ENCODE peak calls at places on chromosomes 5 and 9, in six cellular contexts. One of them, this sample, is unnamed.

GRCh38 chr5:14598225-14598624 is 16.6 kb downstream of the OTULINL start:
- ATAC-seq in CD4-positive, CD25-positive, alpha-beta regulatory T cell: no peak
- ATAC-seq in esophagus mucosa: no peak
- ATAC-seq in activated naive CD4-positive, alpha-beta T cell treated with anti-CD3 and anti-CD28 coated beads, Interleukin-2, amount 50 U/mL, for 72 hours: no peak
- ATAC-seq in left lung: no peak
- ATAC-seq in activated CD8-positive, alpha-beta T cell treated with anti-CD3 and anti-CD28 coated beads, Interleukin-2, amount 10 ng/mL, durations not matched to agents 7 days and 5 days: no peak
- ATAC-seq in this sample: no peak

GRCh38 chr9:36101916-36102741 is 34.4 kb upstream of the GLIPR2 start:
- ATAC-seq in CD4-positive, CD25-positive, alpha-beta regulatory T cell: no peak
- ATAC-seq in esophagus mucosa: peak
- ATAC-seq in activated naive CD4-positive, alpha-beta T cell treated with anti-CD3 and anti-CD28 coated beads, Interleukin-2, amount 50 U/mL, for 72 hours: no peak
- ATAC-seq in left lung: peak
- ATAC-seq in activated CD8-positive, alpha-beta T cell treated with anti-CD3 and anti-CD28 coated beads, Interleukin-2, amount 10 ng/mL, durations not matched to agents 7 days and 5 days: no peak
- ATAC-seq in this sample: no peak

GRCh38 chr5:98906756-98907355 is 22.0 kb downstream of the CHD1 start:
- ATAC-seq in CD4-positive, CD25-positive, alpha-beta regulatory T cell: no peak
- ATAC-seq in esophagus mucosa: no peak
- ATAC-seq in activated naive CD4-positive, alpha-beta T cell treated with anti-CD3 and anti-CD28 coated beads, Interleukin-2, amount 50 U/mL, for 72 hours: peak
- ATAC-seq in left lung: no peak
- ATAC-seq in activated CD8-positive, alpha-beta T cell treated with anti-CD3 and anti-CD28 coated beads, Interleukin-2, amount 10 ng/mL, durations not matched to agents 7 days and 5 days: no peak
- ATAC-seq in this sample: peak

GRCh38 chr9:83476513-83476912 is 61.7 kb downstream of the FRMD3 start:
- ATAC-seq in CD4-positive, CD25-positive, alpha-beta regulatory T cell: no peak
- ATAC-seq in esophagus mucosa: no peak
- ATAC-seq in activated naive CD4-positive, alpha-beta T cell treated with anti-CD3 and anti-CD28 coated beads, Interleukin-2, amount 50 U/mL, for 72 hours: no peak
- ATAC-seq in left lung: no peak
- ATAC-seq in activated CD8-positive, alpha-beta T cell treated with anti-CD3 and anti-CD28 coated beads, Interleukin-2, amount 10 ng/mL, durations not matched to agents 7 days and 5 days: no peak
- ATAC-seq in this sample: no peak

GRCh38 chr9:133301253-133302230 is 26.5 kb upstream of the ABO start:
- ATAC-seq in CD4-positive, CD25-positive, alpha-beta regulatory T cell: no peak
- ATAC-seq in esophagus mucosa: no peak
- ATAC-seq in activated naive CD4-positive, alpha-beta T cell treated with anti-CD3 and anti-CD28 coated beads, Interleukin-2, amount 50 U/mL, for 72 hours: no peak
- ATAC-seq in left lung: no peak
- ATAC-seq in activated CD8-positive, alpha-beta T cell treated with anti-CD3 and anti-CD28 coated beads, Interleukin-2, amount 10 ng/mL, durations not matched to agents 7 days and 5 days: no peak
- ATAC-seq in this sample: no peak

GRCh38 chr5:149639718-149640117 is 58.4 kb downstream of the ARHGEF37 start:
- ATAC-seq in CD4-positive, CD25-positive, alpha-beta regulatory T cell: no peak
- ATAC-seq in esophagus mucosa: no peak
- ATAC-seq in activated naive CD4-positive, alpha-beta T cell treated with anti-CD3 and anti-CD28 coated beads, Interleukin-2, amount 50 U/mL, for 72 hours: no peak
- ATAC-seq in left lung: no peak
- ATAC-seq in activated CD8-positive, alpha-beta T cell treated with anti-CD3 and anti-CD28 coated beads, Interleukin-2, amount 10 ng/mL, durations not matched to agents 7 days and 5 days: no peak
- ATAC-seq in this sample: no peak

GRCh38 chr9:79639354-79639753 is 67.6 kb downstream of the TLE4 start:
- ATAC-seq in CD4-positive, CD25-positive, alpha-beta regulatory T cell: no peak
- ATAC-seq in esophagus mucosa: peak
- ATAC-seq in activated naive CD4-positive, alpha-beta T cell treated with anti-CD3 and anti-CD28 coated beads, Interleukin-2, amount 50 U/mL, for 72 hours: no peak
- ATAC-seq in left lung: no peak
- ATAC-seq in activated CD8-positive, alpha-beta T cell treated with anti-CD3 and anti-CD28 coated beads, Interleukin-2, amount 10 ng/mL, durations not matched to agents 7 days and 5 days: no peak
- ATAC-seq in this sample: peak

GRCh38 chr5:130908186-130908585 is 256.9 kb downstream of the HINT1 start:
- ATAC-seq in CD4-positive, CD25-positive, alpha-beta regulatory T cell: no peak
- ATAC-seq in esophagus mucosa: no peak
- ATAC-seq in activated naive CD4-positive, alpha-beta T cell treated with anti-CD3 and anti-CD28 coated beads, Interleukin-2, amount 50 U/mL, for 72 hours: no peak
- ATAC-seq in left lung: no peak
- ATAC-seq in activated CD8-positive, alpha-beta T cell treated with anti-CD3 and anti-CD28 coated beads, Interleukin-2, amount 10 ng/mL, durations not matched to agents 7 days and 5 days: no peak
- ATAC-seq in this sample: no peak

GRCh38 chr5:94361832-94362754 is 256.3 kb downstream of the KIAA0825 start:
- ATAC-seq in CD4-positive, CD25-positive, alpha-beta regulatory T cell: no peak
- ATAC-seq in esophagus mucosa: peak
- ATAC-seq in activated naive CD4-positive, alpha-beta T cell treated with anti-CD3 and anti-CD28 coated beads, Interleukin-2, amount 50 U/mL, for 72 hours: no peak
- ATAC-seq in left lung: no peak
- ATAC-seq in activated CD8-positive, alpha-beta T cell treated with anti-CD3 and anti-CD28 coated beads, Interleukin-2, amount 10 ng/mL, durations not matched to agents 7 days and 5 days: no peak
- ATAC-seq in this sample: no peak

GRCh38 chr5:124373843-124374242 is 372.6 kb downstream of the ZNF608 start:
- ATAC-seq in CD4-positive, CD25-positive, alpha-beta regulatory T cell: no peak
- ATAC-seq in esophagus mucosa: no peak
- ATAC-seq in activated naive CD4-positive, alpha-beta T cell treated with anti-CD3 and anti-CD28 coated beads, Interleukin-2, amount 50 U/mL, for 72 hours: no peak
- ATAC-seq in left lung: no peak
- ATAC-seq in activated CD8-positive, alpha-beta T cell treated with anti-CD3 and anti-CD28 coated beads, Interleukin-2, amount 10 ng/mL, durations not matched to agents 7 days and 5 days: no peak
- ATAC-seq in this sample: no peak

GRCh38 chr9:123365287-123365880 is 9.4 kb downstream of the CRB2 start:
- ATAC-seq in CD4-positive, CD25-positive, alpha-beta regulatory T cell: no peak
- ATAC-seq in esophagus mucosa: no peak
- ATAC-seq in activated naive CD4-positive, alpha-beta T cell treated with anti-CD3 and anti-CD28 coated beads, Interleukin-2, amount 50 U/mL, for 72 hours: peak
- ATAC-seq in left lung: no peak
- ATAC-seq in activated CD8-positive, alpha-beta T cell treated with anti-CD3 and anti-CD28 coated beads, Interleukin-2, amount 10 ng/mL, durations not matched to agents 7 days and 5 days: no peak
- ATAC-seq in this sample: no peak

GRCh38 chr5:54148062-54148461 is 162.3 kb downstream of the ARL15 start:
- ATAC-seq in CD4-positive, CD25-positive, alpha-beta regulatory T cell: no peak
- ATAC-seq in esophagus mucosa: no peak
- ATAC-seq in activated naive CD4-positive, alpha-beta T cell treated with anti-CD3 and anti-CD28 coated beads, Interleukin-2, amount 50 U/mL, for 72 hours: no peak
- ATAC-seq in left lung: no peak
- ATAC-seq in activated CD8-positive, alpha-beta T cell treated with anti-CD3 and anti-CD28 coated beads, Interleukin-2, amount 10 ng/mL, durations not matched to agents 7 days and 5 days: no peak
- ATAC-seq in this sample: no peak

GRCh38 chr5:169538935-169539334 is 44.6 kb upstream of the SPDL1 start:
- ATAC-seq in CD4-positive, CD25-positive, alpha-beta regulatory T cell: no peak
- ATAC-seq in esophagus mucosa: no peak
- ATAC-seq in activated naive CD4-positive, alpha-beta T cell treated with anti-CD3 and anti-CD28 coated beads, Interleukin-2, amount 50 U/mL, for 72 hours: no peak
- ATAC-seq in left lung: no peak
- ATAC-seq in activated CD8-positive, alpha-beta T cell treated with anti-CD3 and anti-CD28 coated beads, Interleukin-2, amount 10 ng/mL, durations not matched to agents 7 days and 5 days: no peak
- ATAC-seq in this sample: no peak

GRCh38 chr9:107313555-107314096 is 30.5 kb downstream of the RAD23B start:
- ATAC-seq in CD4-positive, CD25-positive, alpha-beta regulatory T cell: no peak
- ATAC-seq in esophagus mucosa: no peak
- ATAC-seq in activated naive CD4-positive, alpha-beta T cell treated with anti-CD3 and anti-CD28 coated beads, Interleukin-2, amount 50 U/mL, for 72 hours: peak
- ATAC-seq in left lung: no peak
- ATAC-seq in activated CD8-positive, alpha-beta T cell treated with anti-CD3 and anti-CD28 coated beads, Interleukin-2, amount 10 ng/mL, durations not matched to agents 7 days and 5 days: no peak
- ATAC-seq in this sample: peak

GRCh38 chr9:91411096-91411771 is 12.4 kb downstream of the NFIL3 start:
- ATAC-seq in CD4-positive, CD25-positive, alpha-beta regulatory T cell: no peak
- ATAC-seq in esophagus mucosa: peak
- ATAC-seq in activated naive CD4-positive, alpha-beta T cell treated with anti-CD3 and anti-CD28 coated beads, Interleukin-2, amount 50 U/mL, for 72 hours: no peak
- ATAC-seq in left lung: peak
- ATAC-seq in activated CD8-positive, alpha-beta T cell treated with anti-CD3 and anti-CD28 coated beads, Interleukin-2, amount 10 ng/mL, durations not matched to agents 7 days and 5 days: no peak
- ATAC-seq in this sample: no peak

GRCh38 chr5:118818604-118819003 is 169.7 kb downstream of the DTWD2 start:
- ATAC-seq in CD4-positive, CD25-positive, alpha-beta regulatory T cell: no peak
- ATAC-seq in esophagus mucosa: no peak
- ATAC-seq in activated naive CD4-positive, alpha-beta T cell treated with anti-CD3 and anti-CD28 coated beads, Interleukin-2, amount 50 U/mL, for 72 hours: no peak
- ATAC-seq in left lung: no peak
- ATAC-seq in activated CD8-positive, alpha-beta T cell treated with anti-CD3 and anti-CD28 coated beads, Interleukin-2, amount 10 ng/mL, durations not matched to agents 7 days and 5 days: no peak
- ATAC-seq in this sample: no peak

GRCh38 chr5:172643392-172643871 is 2.4 kb downstream of the NEURL1B start:
- ATAC-seq in CD4-positive, CD25-positive, alpha-beta regulatory T cell: no peak
- ATAC-seq in esophagus mucosa: no peak
- ATAC-seq in activated naive CD4-positive, alpha-beta T cell treated with anti-CD3 and anti-CD28 coated beads, Interleukin-2, amount 50 U/mL, for 72 hours: no peak
- ATAC-seq in left lung: no peak
- ATAC-seq in activated CD8-positive, alpha-beta T cell treated with anti-CD3 and anti-CD28 coated beads, Interleukin-2, amount 10 ng/mL, durations not matched to agents 7 days and 5 days: no peak
- ATAC-seq in this sample: no peak

GRCh38 chr5:124949862-124950261 is 203.4 kb upstream of the ZNF608 start:
- ATAC-seq in CD4-positive, CD25-positive, alpha-beta regulatory T cell: no peak
- ATAC-seq in esophagus mucosa: no peak
- ATAC-seq in activated naive CD4-positive, alpha-beta T cell treated with anti-CD3 and anti-CD28 coated beads, Interleukin-2, amount 50 U/mL, for 72 hours: no peak
- ATAC-seq in left lung: no peak
- ATAC-seq in activated CD8-positive, alpha-beta T cell treated with anti-CD3 and anti-CD28 coated beads, Interleukin-2, amount 10 ng/mL, durations not matched to agents 7 days and 5 days: no peak
- ATAC-seq in this sample: no peak

GRCh38 chr9:33130501-33130900 is 36.6 kb downstream of the B4GALT1 start:
- ATAC-seq in CD4-positive, CD25-positive, alpha-beta regulatory T cell: no peak
- ATAC-seq in esophagus mucosa: peak
- ATAC-seq in activated naive CD4-positive, alpha-beta T cell treated with anti-CD3 and anti-CD28 coated beads, Interleukin-2, amount 50 U/mL, for 72 hours: peak
- ATAC-seq in left lung: peak
- ATAC-seq in activated CD8-positive, alpha-beta T cell treated with anti-CD3 and anti-CD28 coated beads, Interleukin-2, amount 10 ng/mL, durations not matched to agents 7 days and 5 days: peak
- ATAC-seq in this sample: peak

GRCh38 chr5:95124101-95124500 is 160.8 kb downstream of the MCTP1 start:
- ATAC-seq in CD4-positive, CD25-positive, alpha-beta regulatory T cell: no peak
- ATAC-seq in esophagus mucosa: no peak
- ATAC-seq in activated naive CD4-positive, alpha-beta T cell treated with anti-CD3 and anti-CD28 coated beads, Interleukin-2, amount 50 U/mL, for 72 hours: no peak
- ATAC-seq in left lung: no peak
- ATAC-seq in activated CD8-positive, alpha-beta T cell treated with anti-CD3 and anti-CD28 coated beads, Interleukin-2, amount 10 ng/mL, durations not matched to agents 7 days and 5 days: no peak
- ATAC-seq in this sample: no peak

GRCh38 chr9:128321879-128322341 is 337 bp downstream of the TRUB2 start:
- ATAC-seq in CD4-positive, CD25-positive, alpha-beta regulatory T cell: no peak
- ATAC-seq in esophagus mucosa: no peak
- ATAC-seq in activated naive CD4-positive, alpha-beta T cell treated with anti-CD3 and anti-CD28 coated beads, Interleukin-2, amount 50 U/mL, for 72 hours: peak
- ATAC-seq in left lung: peak
- ATAC-seq in activated CD8-positive, alpha-beta T cell treated with anti-CD3 and anti-CD28 coated beads, Interleukin-2, amount 10 ng/mL, durations not matched to agents 7 days and 5 days: peak
- ATAC-seq in this sample: peak

GRCh38 chr5:90983148-90983547 is 400.0 kb downstream of the ARRDC3 start:
- ATAC-seq in CD4-positive, CD25-positive, alpha-beta regulatory T cell: no peak
- ATAC-seq in esophagus mucosa: no peak
- ATAC-seq in activated naive CD4-positive, alpha-beta T cell treated with anti-CD3 and anti-CD28 coated beads, Interleukin-2, amount 50 U/mL, for 72 hours: no peak
- ATAC-seq in left lung: peak
- ATAC-seq in activated CD8-positive, alpha-beta T cell treated with anti-CD3 and anti-CD28 coated beads, Interleukin-2, amount 10 ng/mL, durations not matched to agents 7 days and 5 days: no peak
- ATAC-seq in this sample: no peak

This sample was measured in activated T-helper 17 cell treated with anti-CD3 and anti-CD28 coated beads, Interleukin-2, amount 50 U/mL, for 72 hours.